ENCODE peak calls at places on chromosomes 2 and 18, in five cellular contexts. E is fibroblast of lung, P is endothelial cell, J is upper lobe of left lung, U is prostate gland. R is an unnamed sample.

GRCh38 chr18:39724652-39725051 is 2159.1 kb upstream of the CELF4 start:
- DNase-seq in E (peak; percentile 20), P (no peak), J (no peak), U (no peak), R (no peak)

GRCh38 chr2:26605969-26606846 is 35.0 kb downstream of the CIB4 start:
- DNase-seq in E (no peak), P (peak; percentile 2), J (no peak), U (no peak), R (peak; percentile 47)

GRCh38 chr2:136114392-136114791 is 3.6 kb downstream of the CXCR4 start:
- DNase-seq in E (no peak), P (no peak), J (no peak), U (no peak), R (no peak)

GRCh38 chr2:85394256-85394655 is 15.9 kb downstream of the CAPG start:
- DNase-seq in E (no peak), P (no peak), J (no peak), U (no peak), R (no peak)

GRCh38 chr2:7417845-7418244 is 500.6 kb downstream of the RNF144A start:
- DNase-seq in E (no peak), P (no peak), J (no peak), U (no peak), R (no peak)

GRCh38 chr2:65349863-65350262 is 82.5 kb downstream of the SPRED2 start:
- DNase-seq in E (peak; percentile 79), P (peak; percentile 27), J (peak; percentile 48), U (peak; percentile 28), R (peak; percentile 38)

GRCh38 chr2:54724560-54725342 is 1.3 kb downstream of the EML6 start:
- DNase-seq in E (peak; percentile 6), P (peak; percentile 52), J (peak; percentile 23), U (no peak), R (peak; percentile 72)

GRCh38 chr18:73646772-73647171 is 500.9 kb downstream of the FBXO15 start:
- DNase-seq in E (peak; percentile 92), P (no peak), J (no peak), U (no peak), R (no peak)

GRCh38 chr2:102753563-102754159 is 8.2 kb upstream of the TMEM182 start:
- DNase-seq in E (peak; percentile 51), P (peak; percentile 14), J (peak; percentile 32), U (peak; percentile 19), R (no peak)

GRCh38 chr18:25329783-25330182 is 22.2 kb downstream of the ZNF521 start:
- DNase-seq in E (no peak), P (no peak), J (no peak), U (no peak), R (no peak)

GRCh38 chr2:224584111-224584764 is 925 bp downstream of the CUL3 start:
- DNase-seq in E (peak; percentile 53), P (peak; percentile 27), J (peak; percentile 72), U (peak; percentile 6), R (peak; percentile 47)

GRCh38 chr2:157761520-157761919 is 114.6 kb downstream of the ACVR1 start:
- DNase-seq in E (peak; percentile 71), P (no peak), J (no peak), U (no peak), R (no peak)

GRCh38 chr2:75604479-75604878 is 42.1 kb upstream of the MRPL19 start:
- DNase-seq in E (peak; percentile 66), P (no peak), J (no peak), U (no peak), R (no peak)

GRCh38 chr2:213679894-213680293 is 395.6 kb downstream of the SPAG16 start:
- DNase-seq in E (no peak), P (no peak), J (no peak), U (no peak), R (no peak)

GRCh38 chr18:80182855-80183254 is 64.5 kb downstream of the PARD6G start:
- DNase-seq in E (no peak), P (no peak), J (no peak), U (no peak), R (no peak)
- TF ChIP-seq CTCF in E (no peak), P (no peak), J (no peak), U (no peak), R (no peak)

GRCh38 chr2:206482123-206482522 is 38.8 kb downstream of the ADAM23 start:
- DNase-seq in E (peak; percentile 1), P (no peak), J (no peak), U (no peak), R (no peak)
- TF ChIP-seq CTCF in E (no peak), P (no peak), J (no peak), U (no peak), R (no peak)

DNA sequence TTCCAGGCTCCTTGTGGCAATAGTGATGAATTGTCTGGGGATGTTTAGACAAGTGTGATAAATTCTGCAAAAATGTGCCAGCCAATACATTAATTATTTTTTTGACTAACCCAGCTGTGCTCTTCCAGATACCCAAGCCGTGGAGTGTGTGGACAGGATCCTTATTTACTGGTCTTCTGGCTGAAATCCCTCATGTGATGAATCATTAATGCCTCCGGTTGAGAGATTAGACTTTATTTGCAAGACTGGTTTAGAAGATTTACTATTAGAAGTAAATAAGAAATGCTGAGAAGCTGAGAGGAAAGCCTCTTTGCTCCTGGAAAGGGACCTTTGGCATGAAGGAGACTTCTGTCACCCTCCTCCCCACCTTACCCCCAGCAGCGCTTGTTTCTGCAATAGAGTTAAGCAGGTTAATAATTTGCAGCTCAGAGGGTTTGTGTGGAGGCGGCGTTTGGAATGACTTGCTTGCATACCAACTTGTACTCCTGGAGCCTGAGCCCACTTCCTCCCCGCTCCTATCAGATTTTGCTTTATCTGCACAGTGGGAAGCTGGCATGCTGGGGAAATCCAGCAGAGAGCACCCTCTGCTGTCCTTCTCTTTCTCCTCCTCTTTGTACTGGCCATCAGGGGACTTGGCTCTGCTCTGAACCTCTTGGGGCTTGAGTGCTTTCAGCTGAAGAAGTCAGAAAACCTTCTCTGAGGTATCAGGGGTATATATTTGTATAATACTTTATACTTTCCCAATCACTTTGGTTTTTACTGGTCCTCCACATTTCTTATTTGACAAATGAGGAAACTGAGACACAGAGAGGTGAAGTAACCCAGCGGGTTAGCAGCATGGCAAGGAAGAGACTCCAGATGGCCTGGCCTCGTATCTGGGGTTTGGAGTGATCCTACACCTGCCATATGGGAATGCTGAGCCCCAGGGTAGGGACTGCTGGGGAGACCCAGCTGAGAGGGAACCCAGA is 16.3 kb downstream of the SLC3A1 start:
- DNase-seq in E (peak; percentile 95), P (peak; percentile 38), J (peak; percentile 80), U (peak; percentile 75), R (no peak)
- TF ChIP-seq CTCF in E (peak; percentile 66), P (no peak), J (peak; percentile 51), U (no peak), R (no peak)

DNA sequence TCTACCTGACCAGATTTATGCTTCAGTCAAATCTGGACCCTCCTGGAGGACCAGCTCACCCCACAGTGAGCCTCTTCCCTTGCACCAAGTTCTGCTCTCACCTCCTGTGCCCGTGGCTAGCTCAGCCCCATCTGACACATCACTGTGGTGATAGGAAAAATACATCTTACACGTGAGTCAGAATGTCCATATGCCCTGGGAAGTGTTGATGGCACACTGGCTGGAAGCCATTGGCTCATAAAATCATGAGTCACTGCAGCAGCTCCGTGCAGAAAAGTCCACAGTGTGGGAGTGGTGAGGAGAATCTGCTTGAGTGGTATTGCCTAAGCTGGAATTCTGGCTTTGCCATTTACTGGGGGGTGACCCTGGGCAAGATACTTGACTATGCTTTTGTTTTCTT is 42.6 kb upstream of the RAPGEF4 start:
- DNase-seq in E (peak; percentile 97), P (no peak), J (peak; percentile 23), U (peak; percentile 82), R (no peak)
- TF ChIP-seq CTCF in E (no peak), P (no peak), J (no peak), U (no peak), R (no peak)

DNA sequence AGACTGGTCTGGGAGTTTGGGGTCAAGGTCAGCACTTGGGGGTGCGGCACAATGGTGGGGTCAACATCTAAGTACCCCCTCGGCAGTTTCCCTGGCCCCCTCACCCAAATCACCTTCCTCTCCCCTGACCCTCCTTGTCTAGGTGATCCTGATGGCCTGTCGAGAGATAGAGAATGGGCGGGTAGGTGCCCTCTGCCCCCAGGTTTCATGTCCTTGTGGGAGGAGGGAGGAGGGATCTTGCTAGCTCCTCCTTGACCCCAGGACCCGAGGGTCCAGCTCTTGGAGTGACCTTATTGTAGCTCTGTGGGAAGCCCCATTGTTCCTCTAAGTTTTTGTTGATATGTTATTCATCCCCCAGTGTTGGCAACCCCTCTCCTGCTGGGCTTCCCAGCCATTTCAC is 3.6 kb downstream of the PTPN18 start:
- DNase-seq in E (no peak), P (no peak), J (no peak), U (no peak), R (no peak)
- TF ChIP-seq CTCF in E (no peak), P (no peak), J (no peak), U (no peak), R (no peak)

GRCh38 chr2:105769504-105769903 is 24.8 kb downstream of the NCK2 start:
- DNase-seq in E (no peak), P (peak; percentile 32), J (no peak), U (no peak), R (peak; percentile 58)
- TF ChIP-seq CTCF in E (peak; percentile 10), P (peak; percentile 34), J (no peak), U (no peak), R (peak; percentile 51)

R was measured in glutamatergic neuron.